ENCODE peak calls at places on chromosomes 12 and 14, in five cellular contexts. X is DMS153, H is GM03348, M is Calu3, O is mucosa of descending colon. N is an unnamed sample.

GRCh38 chr12:80064269-80064668 is 35.1 kb upstream of the OTOGL start:
- DNase-seq in X (no peak), O (no peak), M (no peak), H (no peak), N (no peak)

GRCh38 chr12:15364221-15365170 is 42.2 kb downstream of the PTPRO start:
- DNase-seq in X (no peak), H (no peak), O (no peak), M (peak), N (no peak)

GRCh38 chr12:100794441-100795192 is at the start of gene ANO4:
- DNase-seq in O (no peak), M (no peak), X (no peak), H (peak), N (peak)

GRCh38 chr12:124745891-124746570 is 117.6 kb downstream of the SCARB1 start:
- DNase-seq in X (peak), M (peak), H (peak), O (peak), N (peak)

GRCh38 chr14:89856871-89857345 is 97.6 kb downstream of the EFCAB11 start:
- DNase-seq in H (peak), O (no peak), M (no peak), X (no peak), N (peak)

GRCh38 chr12:47017901-47018479 is 61.4 kb upstream of the PCED1B start:
- DNase-seq in X (no peak), O (no peak), H (peak), M (no peak), N (peak)

GRCh38 chr12:100877776-100878175 is 83.2 kb downstream of the ANO4 start:
- DNase-seq in M (no peak), H (no peak), X (no peak), O (no peak), N (no peak)

GRCh38 chr12:101501410-101502045 is 26.4 kb downstream of the SPIC start:
- DNase-seq in O (no peak), X (no peak), H (no peak), M (peak), N (no peak)

GRCh38 chr12:10069099-10069498 is 29.7 kb downstream of the CLEC1A start:
- DNase-seq in X (no peak), M (no peak), O (no peak), H (no peak), N (peak)

GRCh38 chr14:105841022-105842009 is 314.9 kb downstream of the TMEM121 start:
- DNase-seq in X (no peak), M (no peak), O (no peak), H (no peak), N (no peak)

GRCh38 chr12:32595251-32595650 is 83.8 kb upstream of the DNM1L start:
- DNase-seq in H (peak), X (no peak), O (no peak), M (no peak), N (peak)

GRCh38 chr12:120998435-120998834 is 17.9 kb downstream of the C12orf43 start:
- DNase-seq in X (no peak), M (no peak), O (no peak), H (no peak), N (no peak)

GRCh38 chr14:104548802-104549535 is 30.6 kb upstream of the C14orf180 start:
- DNase-seq in H (peak), M (no peak), O (no peak), X (no peak), N (no peak)

GRCh38 chr14:90546767-90547166 is 149.9 kb downstream of the CALM1 start:
- DNase-seq in M (no peak), X (no peak), O (no peak), H (no peak), N (no peak)

GRCh38 chr14:81400202-81400678 is at the start of gene STON2:
- DNase-seq in X (peak), M (peak), O (peak), H (peak), N (peak)

GRCh38 chr14:104891121-104891551 is 26.1 kb downstream of the CEP170B start:
- DNase-seq in X (no peak), M (no peak), O (no peak), H (no peak), N (no peak)

GRCh38 chr12:124347335-124347734 is 52.4 kb downstream of the RFLNA start:
- DNase-seq in H (no peak), O (no peak), M (no peak), X (no peak), N (no peak)

GRCh38 chr12:123067654-123068053 is 83.2 kb downstream of the PITPNM2 start:
- DNase-seq in H (no peak), X (no peak), M (no peak), O (no peak), N (no peak)

GRCh38 chr14:104135121-104135903 is 3.1 kb upstream of the KIF26A start:
- DNase-seq in M (peak), H (no peak), O (peak), X (no peak), N (no peak)

GRCh38 chr14:91252901-91253794 is 8.6 kb upstream of the GPR68 start:
- DNase-seq in O (peak), H (peak), X (no peak), M (peak), N (peak)

GRCh38 chr12:115444336-115444735 is 760.4 kb upstream of the TBX3 start:
- DNase-seq in M (no peak), O (no peak), H (peak), X (no peak), N (no peak)

N was measured in EL.